ENCODE peak calls at places on chromosomes 4 and X, in nine cellular contexts. One of them, this sample, is unnamed.

GRCh38 chrX:136207546-136207945 is 43.7 kb downstream of the MAP7D3 start:
- DNase-seq in HEK293T: no peak
- DNase-seq in progenitor cell of endocrine pancreas: no peak
- DNase-seq in activated CD4-positive, alpha-beta T cell treated with anti-CD3 and anti-CD28 coated beads, Interleukin-2, amount 50 U/mL, for 4 hours: no peak
- DNase-seq in B cell: no peak
- DNase-seq in NCI-H1092: no peak
- DNase-seq in NCI-H1694: no peak
- DNase-seq in Peyer's patch: no peak
- DNase-seq in MM.1S: no peak
- DNase-seq in this sample: no peak

GRCh38 chr4:1869530-1870327 is 1.5 kb upstream of the NSD2 start:
- DNase-seq in B cell: no peak
- DNase-seq in HEK293T: no peak
- DNase-seq in NCI-H1694: no peak
- DNase-seq in Peyer's patch: no peak
- DNase-seq in activated CD4-positive, alpha-beta T cell treated with anti-CD3 and anti-CD28 coated beads, Interleukin-2, amount 50 U/mL, for 4 hours: no peak
- DNase-seq in MM.1S: peak
- DNase-seq in progenitor cell of endocrine pancreas: no peak
- DNase-seq in NCI-H1092: no peak
- DNase-seq in this sample: no peak

GRCh38 chr4:81684357-81684756 is 212.7 kb upstream of the RASGEF1B start:
- DNase-seq in HEK293T: no peak
- DNase-seq in progenitor cell of endocrine pancreas: no peak
- DNase-seq in activated CD4-positive, alpha-beta T cell treated with anti-CD3 and anti-CD28 coated beads, Interleukin-2, amount 50 U/mL, for 4 hours: no peak
- DNase-seq in NCI-H1092: no peak
- DNase-seq in MM.1S: no peak
- DNase-seq in NCI-H1694: peak
- DNase-seq in B cell: no peak
- DNase-seq in Peyer's patch: no peak
- DNase-seq in this sample: no peak

GRCh38 chrX:132564026-132564425 is 75.2 kb upstream of the MBNL3 start:
- DNase-seq in NCI-H1092: no peak
- DNase-seq in progenitor cell of endocrine pancreas: no peak
- DNase-seq in B cell: no peak
- DNase-seq in Peyer's patch: no peak
- DNase-seq in activated CD4-positive, alpha-beta T cell treated with anti-CD3 and anti-CD28 coated beads, Interleukin-2, amount 50 U/mL, for 4 hours: no peak
- DNase-seq in MM.1S: no peak
- DNase-seq in NCI-H1694: no peak
- DNase-seq in HEK293T: no peak
- DNase-seq in this sample: no peak

GRCh38 chr4:184951668-184952160 is 66.6 kb upstream of the HELT start:
- DNase-seq in MM.1S: no peak
- DNase-seq in HEK293T: no peak
- DNase-seq in Peyer's patch: no peak
- DNase-seq in B cell: no peak
- DNase-seq in NCI-H1694: no peak
- DNase-seq in activated CD4-positive, alpha-beta T cell treated with anti-CD3 and anti-CD28 coated beads, Interleukin-2, amount 50 U/mL, for 4 hours: no peak
- DNase-seq in NCI-H1092: no peak
- DNase-seq in progenitor cell of endocrine pancreas: no peak
- DNase-seq in this sample: no peak

GRCh38 chr4:26687728-26688127 is 103.8 kb downstream of the TBC1D19 start:
- DNase-seq in Peyer's patch: no peak
- DNase-seq in activated CD4-positive, alpha-beta T cell treated with anti-CD3 and anti-CD28 coated beads, Interleukin-2, amount 50 U/mL, for 4 hours: no peak
- DNase-seq in B cell: no peak
- DNase-seq in NCI-H1694: no peak
- DNase-seq in MM.1S: no peak
- DNase-seq in HEK293T: no peak
- DNase-seq in progenitor cell of endocrine pancreas: no peak
- DNase-seq in NCI-H1092: no peak
- DNase-seq in this sample: no peak

GRCh38 chrX:69361286-69361926 is 142.7 kb upstream of the NALF2 start:
- DNase-seq in HEK293T: no peak
- DNase-seq in NCI-H1092: no peak
- DNase-seq in progenitor cell of endocrine pancreas: no peak
- DNase-seq in NCI-H1694: no peak
- DNase-seq in MM.1S: no peak
- DNase-seq in Peyer's patch: no peak
- DNase-seq in B cell: no peak
- DNase-seq in activated CD4-positive, alpha-beta T cell treated with anti-CD3 and anti-CD28 coated beads, Interleukin-2, amount 50 U/mL, for 4 hours: no peak
- DNase-seq in this sample: no peak

GRCh38 chrX:37697169-37697760 is 11.7 kb downstream of the XK start:
- DNase-seq in Peyer's patch: no peak
- DNase-seq in MM.1S: no peak
- DNase-seq in NCI-H1092: no peak
- DNase-seq in NCI-H1694: no peak
- DNase-seq in B cell: no peak
- DNase-seq in HEK293T: no peak
- DNase-seq in progenitor cell of endocrine pancreas: no peak
- DNase-seq in activated CD4-positive, alpha-beta T cell treated with anti-CD3 and anti-CD28 coated beads, Interleukin-2, amount 50 U/mL, for 4 hours: no peak
- DNase-seq in this sample: no peak

GRCh38 chr4:113064244-113064643 is 14.8 kb downstream of the ANK2 start:
- DNase-seq in Peyer's patch: no peak
- DNase-seq in progenitor cell of endocrine pancreas: peak
- DNase-seq in NCI-H1694: no peak
- DNase-seq in activated CD4-positive, alpha-beta T cell treated with anti-CD3 and anti-CD28 coated beads, Interleukin-2, amount 50 U/mL, for 4 hours: no peak
- DNase-seq in B cell: no peak
- DNase-seq in MM.1S: no peak
- DNase-seq in HEK293T: no peak
- DNase-seq in NCI-H1092: peak
- DNase-seq in this sample: no peak

GRCh38 chr4:114636192-114636935 is 37.8 kb downstream of the UGT8 start:
- DNase-seq in Peyer's patch: no peak
- DNase-seq in progenitor cell of endocrine pancreas: no peak
- DNase-seq in B cell: no peak
- DNase-seq in HEK293T: no peak
- DNase-seq in NCI-H1694: no peak
- DNase-seq in MM.1S: no peak
- DNase-seq in NCI-H1092: no peak
- DNase-seq in activated CD4-positive, alpha-beta T cell treated with anti-CD3 and anti-CD28 coated beads, Interleukin-2, amount 50 U/mL, for 4 hours: no peak
- DNase-seq in this sample: no peak

GRCh38 chr4:1843852-1844251 is 12.1 kb downstream of the LETM1 start:
- DNase-seq in NCI-H1092: no peak
- DNase-seq in NCI-H1694: no peak
- DNase-seq in progenitor cell of endocrine pancreas: no peak
- DNase-seq in B cell: no peak
- DNase-seq in activated CD4-positive, alpha-beta T cell treated with anti-CD3 and anti-CD28 coated beads, Interleukin-2, amount 50 U/mL, for 4 hours: no peak
- DNase-seq in HEK293T: no peak
- DNase-seq in Peyer's patch: no peak
- DNase-seq in MM.1S: no peak
- DNase-seq in this sample: no peak

GRCh38 chrX:16664059-16664458 is 14.1 kb downstream of the S100G start:
- DNase-seq in HEK293T: no peak
- DNase-seq in activated CD4-positive, alpha-beta T cell treated with anti-CD3 and anti-CD28 coated beads, Interleukin-2, amount 50 U/mL, for 4 hours: no peak
- DNase-seq in progenitor cell of endocrine pancreas: no peak
- DNase-seq in NCI-H1092: no peak
- DNase-seq in MM.1S: no peak
- DNase-seq in NCI-H1694: no peak
- DNase-seq in B cell: no peak
- DNase-seq in Peyer's patch: no peak
- DNase-seq in this sample: no peak

GRCh38 chrX:39905475-39905889 is 192.3 kb downstream of the BCOR start:
- DNase-seq in NCI-H1092: no peak
- DNase-seq in activated CD4-positive, alpha-beta T cell treated with anti-CD3 and anti-CD28 coated beads, Interleukin-2, amount 50 U/mL, for 4 hours: no peak
- DNase-seq in MM.1S: no peak
- DNase-seq in B cell: no peak
- DNase-seq in Peyer's patch: no peak
- DNase-seq in NCI-H1694: no peak
- DNase-seq in progenitor cell of endocrine pancreas: no peak
- DNase-seq in HEK293T: no peak
- DNase-seq in this sample: no peak

GRCh38 chr4:52853351-52853750 is 8.8 kb upstream of the RASL11B start:
- DNase-seq in progenitor cell of endocrine pancreas: no peak
- DNase-seq in Peyer's patch: no peak
- DNase-seq in HEK293T: no peak
- DNase-seq in NCI-H1092: no peak
- DNase-seq in MM.1S: no peak
- DNase-seq in activated CD4-positive, alpha-beta T cell treated with anti-CD3 and anti-CD28 coated beads, Interleukin-2, amount 50 U/mL, for 4 hours: no peak
- DNase-seq in B cell: no peak
- DNase-seq in NCI-H1694: no peak
- DNase-seq in this sample: no peak

GRCh38 chr4:2948895-2949781 is 14.1 kb downstream of the NOP14 start:
- DNase-seq in B cell: no peak
- DNase-seq in MM.1S: no peak
- DNase-seq in NCI-H1694: no peak
- DNase-seq in NCI-H1092: no peak
- DNase-seq in progenitor cell of endocrine pancreas: no peak
- DNase-seq in HEK293T: no peak
- DNase-seq in activated CD4-positive, alpha-beta T cell treated with anti-CD3 and anti-CD28 coated beads, Interleukin-2, amount 50 U/mL, for 4 hours: no peak
- DNase-seq in Peyer's patch: peak
- DNase-seq in this sample: peak

GRCh38 chrX:34877451-34877850 is 65.1 kb upstream of the FAM47B start:
- DNase-seq in B cell: no peak
- DNase-seq in MM.1S: no peak
- DNase-seq in activated CD4-positive, alpha-beta T cell treated with anti-CD3 and anti-CD28 coated beads, Interleukin-2, amount 50 U/mL, for 4 hours: no peak
- DNase-seq in NCI-H1092: no peak
- DNase-seq in Peyer's patch: no peak
- DNase-seq in HEK293T: no peak
- DNase-seq in progenitor cell of endocrine pancreas: no peak
- DNase-seq in NCI-H1694: no peak
- DNase-seq in this sample: no peak